ENCODE peak calls at places on chromosomes 4 and X, in five cellular contexts. O, T, D, H and F are unnamed samples.

GRCh38 chr4:705278-706082 is at the start of gene PCGF3:
- DNase-seq in O (peak), D (peak), T (peak), H (no peak), F (peak)

GRCh38 chr4:55733874-55734437 is 85.6 kb upstream of the EXOC1L start:
- DNase-seq in H (no peak), D (no peak), O (peak), T (no peak), F (peak)

GRCh38 chr4:73127839-73128448 is 58.4 kb upstream of the COX18 start:
- DNase-seq in O (no peak), D (no peak), H (no peak), T (peak), F (no peak)

GRCh38 chrX:106702636-106703035 is 23.9 kb upstream of the RNF128 start:
- DNase-seq in O (no peak), D (no peak), H (no peak), T (no peak), F (no peak)

GRCh38 chrX:21745756-21746155 is 12.2 kb downstream of the SMPX start:
- DNase-seq in H (no peak), D (peak), O (no peak), T (no peak), F (no peak)

GRCh38 chr4:101037249-101037648 is 310.1 kb downstream of the PPP3CA start:
- DNase-seq in D (no peak), T (no peak), H (no peak), O (no peak), F (no peak)

GRCh38 chr4:76896731-76897521 is 1.0 kb downstream of the SOWAHB start:
- DNase-seq in T (no peak), H (no peak), D (peak), O (peak), F (no peak)

GRCh38 chrX:130075768-130076167 is 34.5 kb downstream of the ELF4 start:
- DNase-seq in H (no peak), T (no peak), O (no peak), D (no peak), F (no peak)

GRCh38 chr4:173264245-173264959 is 69.8 kb downstream of the HMGB2 start:
- DNase-seq in H (no peak), T (peak), O (no peak), D (peak), F (peak)

GRCh38 chrX:13659057-13659456 is 6.1 kb downstream of the TCEANC start:
- DNase-seq in T (no peak), D (no peak), O (no peak), H (no peak), F (peak)

GRCh38 chr4:51874551-51874950 is 31.6 kb downstream of the DCUN1D4 start:
- DNase-seq in H (no peak), T (no peak), O (no peak), D (no peak), F (no peak)

GRCh38 chr4:146134761-146135160 is 40.8 kb upstream of the LSM6 start:
- DNase-seq in T (peak), H (no peak), O (peak), D (no peak), F (no peak)

GRCh38 chr4:80114732-80115265 is 41.8 kb upstream of the ANTXR2 start:
- DNase-seq in D (no peak), H (no peak), T (no peak), O (no peak), F (no peak)

GRCh38 chrX:39145859-39146258 is 344.6 kb downstream of the MID1IP1 start:
- DNase-seq in O (no peak), D (no peak), T (no peak), H (no peak), F (no peak)

GRCh38 chr4:123479944-123480343 is 83.3 kb downstream of the SPRY1 start:
- DNase-seq in D (no peak), T (no peak), H (no peak), O (no peak), F (no peak)

GRCh38 chr4:164229255-164229654 is 524.7 kb upstream of the SMIM31 start:
- DNase-seq in H (no peak), O (no peak), T (no peak), D (no peak), F (no peak)

GRCh38 chr4:175414602-175415001 is 397.5 kb downstream of the GPM6A start:
- DNase-seq in T (no peak), D (no peak), H (no peak), O (no peak), F (no peak)

GRCh38 chr4:101122019-101122418 is 225.3 kb downstream of the PPP3CA start:
- DNase-seq in D (no peak), T (no peak), H (no peak), O (no peak), F (no peak)